ENCODE peak calls at places on chromosomes 16 and 17, in six cellular contexts. W is HCT116, C is H1, H is GM12878, T is HepG2, L is K562. I is an unnamed sample.

GRCh38 chr16:22646948-22647556 is 136.4 kb downstream of the NPIPB5 start:
- DNase-seq in C (no peak), H (no peak), W (no peak), T (no peak), L (no peak), I (no peak)

GRCh38 chr16:10386517-10387377 is 886 bp downstream of the ATF7IP2 start:
- DNase-seq in L (no peak), T (peak; percentile 51), W (no peak), H (peak; percentile 5), C (no peak), I (no peak)

GRCh38 chr17:82200743-82201497 is 11.7 kb downstream of the CCDC57 start:
- DNase-seq in W (no peak), C (no peak), H (no peak), T (no peak), L (peak; percentile 46), I (no peak)

GRCh38 chr16:62889097-62889496 is 852.9 kb upstream of the CDH8 start:
- DNase-seq in W (no peak), C (no peak), T (no peak), L (no peak), H (no peak), I (no peak)

GRCh38 chr16:4957420-4957719 is 760 bp upstream of the SEC14L5 start:
- DNase-seq in L (no peak), W (no peak), T (no peak), H (no peak), C (no peak), I (no peak)

GRCh38 chr17:44636562-44636961 is 19.7 kb upstream of the MEIOC start:
- DNase-seq in H (no peak), W (peak; percentile 13), L (no peak), T (peak; percentile 16), C (no peak), I (no peak)

GRCh38 chr17:72613411-72614292 is 478.8 kb downstream of the SLC39A11 start:
- DNase-seq in H (no peak), C (no peak), L (no peak), W (no peak), T (no peak), I (no peak)

GRCh38 chr17:78159575-78160158 is 8.7 kb upstream of the SYNGR2 start:
- DNase-seq in L (no peak), C (no peak), T (peak; percentile 90), H (peak; percentile 77), W (no peak), I (no peak)

GRCh38 chr17:81967533-81968395 is 6.8 kb upstream of the NOTUM start:
- DNase-seq in T (peak; percentile 98), H (peak; percentile 40), C (peak; percentile 81), W (peak; percentile 83), L (peak; percentile 82), I (peak; percentile 70)

GRCh38 chr16:86848821-86849220 is 270.5 kb downstream of the FOXL1 start:
- DNase-seq in T (no peak), H (no peak), W (no peak), C (no peak), L (no peak), I (no peak)

GRCh38 chr17:10292057-10292931 is 80.5 kb downstream of the MYH13 start:
- DNase-seq in L (no peak), H (peak; percentile 20), C (no peak), W (peak; percentile 75), T (no peak), I (no peak)

GRCh38 chr17:77959216-77959925 is 868 bp downstream of the TNRC6C start:
- DNase-seq in C (peak; percentile 61), T (no peak), W (no peak), L (peak; percentile 20), H (no peak), I (no peak)

GRCh38 chr17:7650509-7651096 is at the start of gene ATP1B2:
- DNase-seq in T (peak; percentile 67), W (no peak), L (peak; percentile 93), C (peak; percentile 90), H (no peak), I (peak; percentile 74)

GRCh38 chr17:28726396-28726911 is 421 bp upstream of the TLCD1 start:
- DNase-seq in L (no peak), W (peak; percentile 53), T (peak; percentile 48), H (no peak), C (no peak), I (no peak)

GRCh38 chr16:12120331-12120981 is 143.9 kb downstream of the SNX29 start:
- DNase-seq in C (no peak), L (no peak), T (no peak), W (no peak), H (no peak), I (no peak)

GRCh38 chr17:12987120-12987519 is 30.7 kb downstream of the ELAC2 start:
- DNase-seq in T (no peak), W (no peak), L (no peak), H (no peak), C (peak; percentile 53), I (peak; percentile 23)
- H3K4me1 ChIP-seq in T (peaks cover 13% of the 10 kb centered on the region), W (no peaks in the 10 kb centered on the region), L (peaks cover 3% of the 10 kb centered on the region), H (no peaks in the 10 kb centered on the region), C (peaks cover 1% of the 10 kb centered on the region), I (peaks cover 9% of the 10 kb centered on the region)

GRCh38 chr16:3587547-3588110 is 10.4 kb upstream of the NLRC3 start:
- DNase-seq in L (no peak), C (no peak), T (no peak), W (no peak), H (no peak), I (no peak)

GRCh38 chr16:3589991-3590701 is 12.9 kb upstream of the NLRC3 start:
- DNase-seq in T (no peak), W (no peak), H (no peak), C (no peak), L (no peak), I (no peak)

GRCh38 chr16:3590736-3591435 is 13.7 kb upstream of the NLRC3 start:
- DNase-seq in C (no peak), L (no peak), W (no peak), T (no peak), H (no peak), I (no peak)

GRCh38 chr16:3589001-3589400 is 11.8 kb upstream of the NLRC3 start:
- DNase-seq in W (no peak), L (no peak), C (no peak), H (no peak), T (no peak), I (no peak)

GRCh38 chr16:3589441-3589921 is 12.3 kb upstream of the NLRC3 start:
- DNase-seq in H (no peak), C (no peak), T (no peak), L (peak; percentile 61), W (no peak), I (no peak)
- TF ChIP-seq ZNF274 in H (no peak), C (no peak), T (no peak), L (no peak), W (no peak), I (no peak)

GRCh38 chr17:31509805-31510177 is 118.3 kb downstream of the RAB11FIP4 start:
- DNase-seq in T (no peak), H (no peak), W (no peak), C (no peak), L (no peak), I (no peak)

GRCh38 chr17:31511176-31511540 is 119.7 kb downstream of the RAB11FIP4 start:
- DNase-seq in H (no peak), C (no peak), T (no peak), L (no peak), W (no peak), I (no peak)

GRCh38 chr17:31508310-31509094 is 117.0 kb downstream of the RAB11FIP4 start:
- DNase-seq in T (peak; percentile 32), H (peak; percentile 69), W (no peak), L (no peak), C (no peak), I (no peak)

GRCh38 chr17:31510273-31511175 is 119.0 kb downstream of the RAB11FIP4 start:
- DNase-seq in C (no peak), H (no peak), W (no peak), T (no peak), L (no peak), I (no peak)

GRCh38 chr17:31509095-31509804 is 117.8 kb downstream of the RAB11FIP4 start:
- DNase-seq in L (no peak), T (no peak), C (no peak), W (no peak), H (no peak), I (no peak)
- H3K9ac ChIP-seq in L (peak overlapping the region; percentile 85), T (no peak overlapping the region), C (no peak overlapping the region), W (no peak overlapping the region), H (peak overlapping the region; percentile 82), I (no peak overlapping the region)

GRCh38 chr17:60395508-60396065 is 3.7 kb upstream of the USP32 start:
- DNase-seq in T (no peak), L (no peak), C (no peak), H (no peak), W (no peak), I (no peak)
- H3K4me1 ChIP-seq in T (peaks cover 19% of the 10 kb centered on the region), L (peaks cover 8% of the 10 kb centered on the region), C (no peaks in the 10 kb centered on the region), H (peaks cover 7% of the 10 kb centered on the region), W (peaks cover 28% of the 10 kb centered on the region), I (no peaks in the 10 kb centered on the region)

GRCh38 chr17:76124582-76125390 is 16.3 kb downstream of the FOXJ1 start:
- DNase-seq in T (no peak), C (peak; percentile 75), L (peak; percentile 59), W (no peak), H (no peak), I (no peak)
- TF ChIP-seq ZNF274 in T (no peak), C (no peak), L (no peak), W (no peak), H (no peak), I (no peak)

GRCh38 chr16:30358990-30359870 is 4.1 kb upstream of the CD2BP2 start:
- DNase-seq in T (no peak), L (no peak), H (no peak), W (no peak), C (no peak), I (no peak)

GRCh38 chr16:30357715-30358576 is 2.8 kb upstream of the CD2BP2 start:
- DNase-seq in C (no peak), L (no peak), T (no peak), H (no peak), W (no peak), I (no peak)

GRCh38 chr16:30361180-30361579 is 6.1 kb upstream of the CD2BP2 start:
- DNase-seq in W (no peak), L (no peak), C (no peak), H (no peak), T (no peak), I (no peak)

GRCh38 chr16:30358577-30358936 is 3.4 kb upstream of the CD2BP2 start:
- DNase-seq in W (no peak), C (no peak), L (no peak), T (no peak), H (no peak), I (no peak)

GRCh38 chr16:30359871-30360170 is 4.7 kb upstream of the CD2BP2 start:
- DNase-seq in L (no peak), C (no peak), T (no peak), W (no peak), H (no peak), I (no peak)
- H3K9ac ChIP-seq in L (peak overlapping the region; percentile 55), C (no peak overlapping the region), T (no peak overlapping the region), W (no peak overlapping the region), H (no peak overlapping the region), I (no peak overlapping the region)

GRCh38 chr16:70570967-70571570 is 47.5 kb downstream of the SF3B3 start:
- DNase-seq in C (no peak), W (no peak), H (no peak), T (no peak), L (no peak), I (no peak)
- H3K4me1 ChIP-seq in C (no peaks in the 10 kb centered on the region), W (peaks cover 7% of the 10 kb centered on the region), H (peaks cover 6% of the 10 kb centered on the region), T (no peaks in the 10 kb centered on the region), L (no peaks in the 10 kb centered on the region), I (no peaks in the 10 kb centered on the region)